ENCODE peak calls at places on chromosomes 2 and 18, in nine cellular contexts. P is fibroblast of mammary gland, C is HFF-Myc, J is AG10803, E is BE2C, O is K562, R is brain microvascular endothelial cell, Z is NB4, V is GM23248. L is an unnamed sample.

GRCh38 chr18:12027046-12027445 is 45.7 kb downstream of the IMPA2 start:
- DNase-seq in P (no peak), C (no peak), J (peak; percentile 16), E (no peak), O (no peak), R (no peak), Z (no peak), V (no peak), L (no peak)

GRCh38 chr2:233706720-233707119 is 6.0 kb upstream of the UGT1A5 start:
- DNase-seq in P (peak; percentile 3), C (no peak), J (peak; percentile 20), E (no peak), O (no peak), R (peak; percentile 35), Z (no peak), V (peak; percentile 65), L (no peak)

GRCh38 chr2:226916662-226917061 is 80.8 kb downstream of the RHBDD1 start:
- DNase-seq in P (no peak), C (no peak), J (no peak), E (no peak), O (no peak), R (no peak), Z (no peak), V (no peak), L (no peak)

GRCh38 chr2:12313445-12314118 is 403.2 kb upstream of the TRIB2 start:
- DNase-seq in P (peak; percentile 29), C (no peak), J (no peak), E (no peak), O (no peak), R (no peak), Z (no peak), V (peak; percentile 19), L (no peak)

GRCh38 chr2:106160786-106161261 is 33.3 kb downstream of the UXS1 start:
- DNase-seq in P (no peak), C (no peak), J (no peak), E (no peak), O (no peak), R (no peak), Z (peak; percentile 93), V (no peak), L (peak; percentile 11)

GRCh38 chr2:3913252-3913651 is 209.9 kb downstream of the DCDC2C start:
- DNase-seq in P (no peak), C (no peak), J (no peak), E (no peak), O (no peak), R (no peak), Z (no peak), V (no peak), L (no peak)

GRCh38 chr2:39737661-39738060 is 41.4 kb downstream of the THUMPD2 start:
- DNase-seq in P (peak; percentile 85), C (no peak), J (peak; percentile 78), E (no peak), O (no peak), R (peak; percentile 91), Z (no peak), V (peak; percentile 23), L (no peak)

GRCh38 chr2:52289776-52290175 is 1257.8 kb upstream of the NRXN1 start:
- DNase-seq in P (no peak), C (no peak), J (no peak), E (no peak), O (no peak), R (no peak), Z (no peak), V (no peak), L (no peak)

GRCh38 chr2:48482774-48483173 is 47.2 kb upstream of the STON1 start:
- DNase-seq in P (peak; percentile 55), C (no peak), J (no peak), E (no peak), O (peak; percentile 5), R (peak; percentile 14), Z (no peak), V (no peak), L (no peak)

GRCh38 chr2:119681868-119682220 is 2.8 kb downstream of the TMEM177 start:
- DNase-seq in P (no peak), C (no peak), J (no peak), E (no peak), O (no peak), R (no peak), Z (no peak), V (no peak), L (no peak)

GRCh38 chr2:119681196-119681867 is 2.3 kb downstream of the TMEM177 start:
- DNase-seq in P (no peak), C (no peak), J (no peak), E (no peak), O (no peak), R (no peak), Z (no peak), V (no peak), L (no peak)

GRCh38 chr2:119679526-119679837 is 481 bp downstream of the TMEM177 start:
- DNase-seq in P (no peak), C (no peak), J (no peak), E (no peak), O (no peak), R (no peak), Z (no peak), V (no peak), L (no peak)

GRCh38 chr2:119679846-119680245 is 845 bp downstream of the TMEM177 start:
- DNase-seq in P (peak; percentile 20), C (no peak), J (no peak), E (no peak), O (peak; percentile 14), R (no peak), Z (no peak), V (no peak), L (no peak)

GRCh38 chr2:119680457-119681195 is 1.6 kb downstream of the TMEM177 start:
- DNase-seq in P (no peak), C (no peak), J (no peak), E (no peak), O (no peak), R (no peak), Z (no peak), V (no peak), L (no peak)
- H3K4me3 ChIP-seq in P (no peak overlapping the region), C (peak overlapping the region; percentile 93), J (no peak overlapping the region), E (no peak overlapping the region), O (no peak overlapping the region), R (no peak overlapping the region), Z (peak overlapping the region; percentile 84), V (peak overlapping the region; percentile 93), L (no peak overlapping the region)

GRCh38 chr2:44189104-44189503 is 20.4 kb downstream of the PPM1B start:
- DNase-seq in P (no peak), C (no peak), J (no peak), E (no peak), O (no peak), R (no peak), Z (peak; percentile 37), V (no peak), L (no peak)

GRCh38 chr2:44191739-44192138 is 23.1 kb downstream of the PPM1B start:
- DNase-seq in P (no peak), C (no peak), J (no peak), E (no peak), O (no peak), R (no peak), Z (no peak), V (no peak), L (no peak)

GRCh38 chr2:44184106-44184505 is 15.4 kb downstream of the PPM1B start:
- DNase-seq in P (no peak), C (no peak), J (no peak), E (no peak), O (no peak), R (no peak), Z (peak; percentile 69), V (no peak), L (no peak)

GRCh38 chr2:44188696-44189095 is 20.0 kb downstream of the PPM1B start:
- DNase-seq in P (no peak), C (no peak), J (no peak), E (no peak), O (no peak), R (no peak), Z (no peak), V (no peak), L (no peak)

DNA sequence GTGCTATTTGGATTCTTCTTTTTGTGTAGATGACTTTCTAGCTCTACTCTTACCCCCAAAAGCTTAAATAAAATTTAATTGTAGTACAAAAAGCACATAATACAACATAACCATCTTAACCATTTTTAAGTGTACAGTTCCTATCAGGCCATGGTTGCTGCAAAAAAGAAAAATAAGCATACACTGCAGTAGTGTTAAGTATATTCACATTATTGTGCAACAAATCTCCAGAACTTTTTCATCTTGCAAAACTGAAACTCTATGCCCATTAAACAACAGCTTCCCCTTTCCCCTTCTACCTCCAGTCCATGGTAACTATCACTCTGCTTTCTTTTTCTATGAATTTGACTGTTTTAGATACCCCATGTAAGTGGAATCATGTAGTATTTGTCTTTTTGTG is 18.1 kb downstream of the PPM1B start:
- DNase-seq in P (no peak), C (no peak), J (no peak), E (no peak), O (no peak), R (no peak), Z (peak; percentile 82), V (no peak), L (no peak)
- H3K4me3 ChIP-seq in P (no peak overlapping the region), C (no peak overlapping the region), J (no peak overlapping the region), E (no peak overlapping the region), O (no peak overlapping the region), R (no peak overlapping the region), Z (no peak overlapping the region), V (no peak overlapping the region), L (no peak overlapping the region)

DNA sequence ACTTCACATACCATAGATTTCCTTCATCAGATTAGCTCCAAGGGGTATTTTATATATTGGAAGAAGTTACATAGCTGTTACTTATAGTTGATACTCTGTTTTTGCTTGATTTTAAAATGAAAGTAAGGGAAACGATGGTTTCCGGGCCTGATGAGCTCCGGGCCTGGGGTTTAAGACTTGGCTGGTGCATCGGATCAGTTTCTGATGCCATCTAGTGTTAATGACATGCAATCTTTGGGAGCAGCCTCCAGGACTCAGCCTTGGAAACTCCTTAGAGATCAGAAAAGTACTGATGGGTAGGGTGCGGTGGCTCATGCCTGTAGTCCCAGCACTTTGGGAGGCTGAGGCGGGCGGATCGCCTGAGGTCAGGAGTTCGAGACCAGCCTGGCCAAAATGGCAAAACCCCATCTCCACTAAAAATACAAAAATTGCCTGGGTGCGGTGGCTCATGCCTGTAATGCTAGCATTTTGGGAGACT is 47.1 kb upstream of the CNOT11 start:
- DNase-seq in P (peak; percentile 89), C (peak; percentile 72), J (peak; percentile 90), E (peak; percentile 30), O (peak; percentile 57), R (peak; percentile 80), Z (peak; percentile 84), V (peak; percentile 92), L (peak; percentile 80)
- H3K4me3 ChIP-seq in P (peak overlapping the region; percentile 22), C (peak overlapping the region; percentile 5), J (peak overlapping the region; percentile 24), E (no peak overlapping the region), O (no peak overlapping the region), R (peak overlapping the region; percentile 26), Z (peak overlapping the region; percentile 44), V (peak overlapping the region; percentile 67), L (peak overlapping the region; percentile 35)

DNA sequence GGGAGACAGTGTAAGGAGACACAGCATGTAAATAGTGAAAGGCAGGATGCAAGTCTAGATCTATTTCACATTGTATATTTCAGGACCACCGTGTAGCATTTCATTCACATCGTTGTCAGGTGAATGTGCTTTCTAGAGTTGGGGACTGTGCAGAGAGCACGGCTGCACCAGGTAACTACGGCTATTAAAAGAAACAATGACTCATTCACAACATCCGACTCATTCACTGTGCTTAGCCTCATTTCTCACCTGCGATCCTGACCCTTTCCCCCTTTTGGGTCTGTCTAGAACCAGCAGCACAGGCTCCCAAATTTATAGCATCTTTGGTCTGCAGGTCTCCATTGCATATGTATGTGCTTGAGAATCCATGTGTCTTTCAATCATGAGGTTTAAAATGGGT is 246.5 kb upstream of the EPHA4 start:
- DNase-seq in P (no peak), C (no peak), J (no peak), E (no peak), O (no peak), R (no peak), Z (no peak), V (no peak), L (no peak)
- H3K4me3 ChIP-seq in P (no peak overlapping the region), C (no peak overlapping the region), J (no peak overlapping the region), E (no peak overlapping the region), O (no peak overlapping the region), R (no peak overlapping the region), Z (no peak overlapping the region), V (no peak overlapping the region), L (no peak overlapping the region)

L was measured in SJCRH30.